ENCODE peak calls at places on chromosomes 13 and 19, in nine cellular contexts. O is A673, G is type B pancreatic cell, B is MCF 10A, X is tibial artery, Y is suprapubic skin, U is AG09319, N is upper lobe of right lung, A is BJ. K is an unnamed sample.

GRCh38 chr19:6536138-6536671 is 5.4 kb downstream of the TNFSF9 start:
- DNase-seq in O (peak), G (no peak), B (peak), X (no peak), Y (peak), U (no peak), N (no peak), A (no peak), K (no peak)

GRCh38 chr13:65600702-65601101 is 1629.4 kb downstream of the PCDH9 start:
- DNase-seq in O (no peak), G (no peak), B (peak), X (no peak), Y (no peak), U (no peak), N (no peak), A (no peak), K (no peak)

GRCh38 chr13:98707309-98707999 is 45.0 kb downstream of the SLC15A1 start:
- DNase-seq in O (no peak), G (no peak), B (no peak), X (no peak), Y (no peak), U (no peak), N (no peak), A (no peak), K (no peak)

GRCh38 chr19:48271531-48272151 is 1.8 kb downstream of the ZNF114 start:
- DNase-seq in O (peak), G (peak), B (peak), X (peak), Y (peak), U (no peak), N (peak), A (no peak), K (peak)

GRCh38 chr13:94515911-94516310 is 36.4 kb upstream of the DCT start:
- DNase-seq in O (no peak), G (no peak), B (no peak), X (no peak), Y (no peak), U (no peak), N (no peak), A (no peak), K (no peak)

GRCh38 chr19:449916-450315 is 10.9 kb downstream of the SHC2 start:
- DNase-seq in O (no peak), G (no peak), B (no peak), X (no peak), Y (no peak), U (no peak), N (no peak), A (no peak), K (no peak)

GRCh38 chr13:97573011-97573410 is 139.0 kb downstream of the RAP2A start:
- DNase-seq in O (peak), G (no peak), B (no peak), X (no peak), Y (no peak), U (no peak), N (no peak), A (no peak), K (no peak)

GRCh38 chr19:49331616-49332055 is 3.6 kb upstream of the CD37 start:
- DNase-seq in O (peak), G (no peak), B (peak), X (no peak), Y (no peak), U (no peak), N (peak), A (no peak), K (no peak)

GRCh38 chr13:78241278-78241919 is 322.8 kb upstream of the EDNRB start:
- DNase-seq in O (peak), G (no peak), B (peak), X (no peak), Y (no peak), U (no peak), N (peak), A (no peak), K (peak)

GRCh38 chr13:24306632-24307031 is 2.7 kb upstream of the C1QTNF9 start:
- DNase-seq in O (no peak), G (no peak), B (no peak), X (no peak), Y (no peak), U (peak), N (no peak), A (peak), K (no peak)

GRCh38 chr13:111006508-111007031 is 91.7 kb upstream of the ANKRD10 start:
- DNase-seq in O (peak), G (no peak), B (no peak), X (peak), Y (peak), U (peak), N (peak), A (peak), K (no peak)

GRCh38 chr13:112851107-112852046 is 117.6 kb upstream of the MCF2L start:
- DNase-seq in O (no peak), G (no peak), B (no peak), X (no peak), Y (no peak), U (no peak), N (no peak), A (no peak), K (no peak)

GRCh38 chr13:35979378-35979911 is 151.7 kb downstream of the DCLK1 start:
- DNase-seq in O (peak), G (no peak), B (peak), X (peak), Y (peak), U (peak), N (no peak), A (peak), K (no peak)

GRCh38 chr19:5466814-5467291 is 11.6 kb downstream of the ZNRF4 start:
- DNase-seq in O (peak), G (no peak), B (peak), X (no peak), Y (no peak), U (no peak), N (no peak), A (no peak), K (no peak)

GRCh38 chr13:69565334-69565733 is 542.3 kb upstream of the ATXN8OS start:
- DNase-seq in O (peak), G (no peak), B (peak), X (no peak), Y (no peak), U (no peak), N (no peak), A (no peak), K (no peak)

GRCh38 chr19:4375620-4376228 is 24.6 kb downstream of the SH3GL1 start:
- DNase-seq in O (peak), G (no peak), B (peak), X (peak), Y (peak), U (no peak), N (no peak), A (no peak), K (no peak)
- TF ChIP-seq CTCF in O (peak), G (peak), B (no peak), X (peak), Y (peak), U (peak), N (peak), A (peak), K (peak)

GRCh38 chr13:30453727-30454126 is 12.0 kb downstream of the HMGB1 start:
- DNase-seq in O (peak), G (no peak), B (peak), X (no peak), Y (no peak), U (no peak), N (no peak), A (no peak), K (no peak)
- TF ChIP-seq CTCF in O (peak), G (peak), B (no peak), X (no peak), Y (no peak), U (no peak), N (peak), A (no peak), K (peak)

GRCh38 chr13:83780201-83780600 is 102.1 kb downstream of the SLITRK1 start:
- DNase-seq in O (peak), G (no peak), B (peak), X (no peak), Y (no peak), U (no peak), N (no peak), A (no peak), K (no peak)
- TF ChIP-seq CTCF in O (peak), G (peak), B (peak), X (no peak), Y (no peak), U (peak), N (peak), A (peak), K (peak)

GRCh38 chr13:28318418-28318995 is 176.4 kb downstream of the FLT1 start:
- DNase-seq in O (no peak), G (no peak), B (no peak), X (no peak), Y (no peak), U (no peak), N (no peak), A (no peak), K (no peak)

GRCh38 chr13:28316129-28316528 is 177.8 kb downstream of the PAN3 start:
- DNase-seq in O (no peak), G (no peak), B (no peak), X (no peak), Y (no peak), U (no peak), N (no peak), A (no peak), K (no peak)

GRCh38 chr13:28314879-28315278 is 176.5 kb downstream of the PAN3 start:
- DNase-seq in O (no peak), G (no peak), B (no peak), X (no peak), Y (no peak), U (no peak), N (no peak), A (no peak), K (no peak)

GRCh38 chr13:28316841-28317240 is 178.1 kb downstream of the FLT1 start:
- DNase-seq in O (no peak), G (no peak), B (no peak), X (no peak), Y (no peak), U (no peak), N (no peak), A (no peak), K (no peak)

DNA sequence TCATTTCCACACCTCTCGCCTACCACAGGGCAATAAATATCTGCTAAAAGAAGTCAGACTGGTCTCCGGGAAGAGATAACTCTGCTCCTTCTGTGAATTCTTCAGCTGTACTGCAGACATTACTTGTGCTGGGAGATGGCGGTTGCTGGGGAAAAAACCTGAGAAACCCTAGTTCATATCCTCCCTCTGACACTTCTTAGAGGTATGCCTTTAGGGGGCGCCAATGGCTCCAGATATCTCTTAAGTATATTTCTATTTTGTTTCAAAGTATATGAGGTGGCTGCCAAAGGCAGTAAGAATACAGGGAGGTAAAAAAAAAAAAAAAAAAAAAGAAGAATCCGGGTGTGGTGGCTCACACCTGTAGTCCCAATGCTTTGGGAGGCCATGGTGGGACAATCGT is 175.2 kb downstream of the PAN3 start:
- DNase-seq in O (peak), G (no peak), B (no peak), X (no peak), Y (no peak), U (no peak), N (no peak), A (no peak), K (no peak)
- TF ChIP-seq CTCF in O (peak), G (peak), B (no peak), X (no peak), Y (no peak), U (peak), N (peak), A (peak), K (peak)

GRCh38 chr19:2962018-2962670 is 15.2 kb upstream of the TLE6 start:
- DNase-seq in O (peak), G (no peak), B (peak), X (peak), Y (no peak), U (no peak), N (no peak), A (peak), K (peak)
- TF ChIP-seq CTCF in O (peak), G (peak), B (peak), X (peak), Y (peak), U (peak), N (peak), A (peak), K (peak)

DNA sequence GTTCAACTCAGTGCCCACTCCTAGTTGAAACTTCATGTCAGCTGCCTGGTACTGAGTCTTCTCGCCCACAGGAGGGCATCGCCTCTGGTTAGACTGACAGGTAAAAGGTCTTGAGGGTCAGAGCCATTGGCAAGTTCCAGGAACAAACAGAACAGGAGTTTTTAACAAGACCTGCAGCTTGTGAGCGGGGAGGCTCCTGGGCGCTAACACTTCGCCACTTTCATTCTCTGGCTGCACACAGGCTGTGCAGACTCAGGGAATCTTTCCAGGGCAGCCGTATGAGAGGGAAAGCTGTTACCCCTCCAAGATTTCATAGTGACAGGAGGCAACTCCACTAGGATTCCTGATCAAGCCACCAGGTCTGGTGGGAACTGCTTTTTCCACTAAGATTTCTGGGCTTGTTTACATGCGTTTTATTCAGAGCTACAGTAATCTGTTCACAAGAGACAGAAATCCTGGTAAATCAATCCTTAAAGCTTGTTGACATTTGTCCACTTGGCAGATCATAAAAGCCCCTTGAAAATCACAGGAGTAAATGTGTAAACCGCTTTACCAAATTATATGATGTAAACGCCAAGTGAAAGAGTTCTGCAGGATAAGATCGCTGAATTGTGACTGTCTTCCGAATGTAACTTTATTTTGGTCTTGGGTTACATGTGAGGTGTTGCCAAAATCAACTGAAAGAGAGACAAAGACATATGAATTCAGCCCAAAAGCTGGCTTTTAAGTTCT is 190.6 kb downstream of the MZT1 start:
- DNase-seq in O (no peak), G (no peak), B (no peak), X (no peak), Y (no peak), U (no peak), N (no peak), A (no peak), K (no peak)
- TF ChIP-seq CTCF in O (no peak), G (no peak), B (no peak), X (no peak), Y (no peak), U (no peak), N (no peak), A (no peak), K (no peak)

GRCh38 chr19:16376649-16377048 is 52.0 kb downstream of the KLF2 start:
- DNase-seq in O (peak), G (no peak), B (peak), X (no peak), Y (no peak), U (no peak), N (no peak), A (no peak), K (peak)
- TF ChIP-seq CTCF in O (peak), G (peak), B (peak), X (no peak), Y (no peak), U (peak), N (peak), A (peak), K (peak)

GRCh38 chr13:92530364-92530763 is 696.2 kb upstream of the GPC6 start:
- DNase-seq in O (no peak), G (no peak), B (no peak), X (no peak), Y (no peak), U (no peak), N (no peak), A (no peak), K (no peak)
- TF ChIP-seq CTCF in O (no peak), G (peak), B (peak), X (no peak), Y (no peak), U (no peak), N (no peak), A (no peak), K (no peak)

GRCh38 chr13:92175330-92175729 is 776.9 kb downstream of the GPC5 start:
- DNase-seq in O (peak), G (no peak), B (peak), X (no peak), Y (no peak), U (no peak), N (no peak), A (no peak), K (peak)
- TF ChIP-seq CTCF in O (peak), G (peak), B (peak), X (peak), Y (no peak), U (peak), N (peak), A (peak), K (peak)

K was measured in neural crest cell.